ENCODE peak calls at places on chromosomes 3 and 15, in five cellular contexts. G, E, Q, Z and L are unnamed samples.

GRCh38 chr3:114873590-114873989 is 273.5 kb downstream of the ZBTB20 start:
- DNase-seq in G (no peak), E (no peak), Q (no peak), Z (no peak), L (no peak)

GRCh38 chr3:183564046-183564445 is 8.5 kb upstream of the KLHL6 start:
- DNase-seq in G (no peak), E (no peak), Q (peak), Z (no peak), L (no peak)

GRCh38 chr3:32500880-32501784 is 1.5 kb downstream of the CMTM6 start:
- DNase-seq in G (no peak), E (no peak), Q (no peak), Z (no peak), L (no peak)

GRCh38 chr3:37907906-37908305 is 46.2 kb downstream of the CTDSPL start:
- DNase-seq in G (no peak), E (no peak), Q (no peak), Z (no peak), L (peak)

GRCh38 chr3:177596248-177596821 is 399.1 kb upstream of the TBL1XR1 start:
- DNase-seq in G (no peak), E (peak), Q (peak), Z (no peak), L (no peak)

GRCh38 chr3:16151109-16151508 is 23.4 kb upstream of the GALNT15 start:
- DNase-seq in G (no peak), E (no peak), Q (peak), Z (no peak), L (no peak)

GRCh38 chr15:35529784-35530183 is 16.2 kb downstream of the DPH6 start:
- DNase-seq in G (no peak), E (no peak), Q (no peak), Z (no peak), L (no peak)

GRCh38 chr3:77467702-77468407 is 428.0 kb downstream of the ROBO2 start:
- DNase-seq in G (no peak), E (no peak), Q (no peak), Z (no peak), L (no peak)

GRCh38 chr3:182485306-182485705 is 308.0 kb upstream of the ATP11B start:
- DNase-seq in G (no peak), E (no peak), Q (no peak), Z (no peak), L (no peak)

GRCh38 chr15:98800437-98801233 is 152.3 kb downstream of the IGF1R start:
- DNase-seq in G (peak), E (no peak), Q (peak), Z (no peak), L (no peak)

GRCh38 chr3:122992628-122993570 is 34.7 kb downstream of the SEMA5B start:
- DNase-seq in G (no peak), E (no peak), Q (no peak), Z (no peak), L (no peak)

GRCh38 chr3:10026084-10026890 is at the start of gene FANCD2:
- DNase-seq in G (peak), E (peak), Q (peak), Z (peak), L (peak)

GRCh38 chr3:3665961-3666640 is 133.1 kb upstream of the LRRN1 start:
- DNase-seq in G (no peak), E (no peak), Q (no peak), Z (no peak), L (no peak)

GRCh38 chr15:64090527-64090926 is 3.1 kb downstream of the CIAO2A start:
- DNase-seq in G (no peak), E (no peak), Q (no peak), Z (no peak), L (no peak)

GRCh38 chr3:170741756-170742530 is 128.1 kb downstream of the RPL22L1 start:
- DNase-seq in G (no peak), E (no peak), Q (no peak), Z (no peak), L (no peak)

GRCh38 chr15:50879016-50879415 is 29.5 kb upstream of the AP4E1 start:
- DNase-seq in G (no peak), E (no peak), Q (no peak), Z (no peak), L (peak)

GRCh38 chr15:36449084-36449661 is 130.3 kb upstream of the CDIN1 start:
- DNase-seq in G (peak), E (no peak), Q (peak), Z (no peak), L (no peak)